ENCODE peak calls at places on chromosomes 12 and 14, in five cellular contexts. S is CD4-positive, alpha-beta T cell; P is cerebellar nuclear complex; T is fibroblast of the aortic adventitia; Y is GM23248. H is an unnamed sample.

GRCh38 chr12:42568952-42569916 is 20.3 kb downstream of the PRICKLE1 start:
- DNase-seq in S (no peak), P (no peak), T (peak; percentile 75), Y (peak; percentile 76), H (peak; percentile 61)

GRCh38 chr14:73125746-73126145 is 10.6 kb upstream of the PSEN1 start:
- DNase-seq in S (no peak), P (no peak), T (no peak), Y (no peak), H (no peak)

GRCh38 chr12:120474092-120474960 is 4.8 kb upstream of the SRSF9 start:
- DNase-seq in S (no peak), P (no peak), T (peak; percentile 46), Y (peak; percentile 92), H (peak; percentile 43)

GRCh38 chr14:74326369-74327152 is 21.7 kb upstream of the VRTN start:
- DNase-seq in S (no peak), P (no peak), T (no peak), Y (no peak), H (no peak)

GRCh38 chr12:4817813-4818212 is 91.9 kb upstream of the KCNA1 start:
- DNase-seq in S (no peak), P (no peak), T (no peak), Y (no peak), H (no peak)

GRCh38 chr12:67483871-67484554 is 164.5 kb upstream of the DYRK2 start:
- DNase-seq in S (no peak), P (no peak), T (no peak), Y (peak; percentile 15), H (no peak)

GRCh38 chr12:67885370-67886169 is 103.7 kb upstream of the IFNG-AS1 start:
- DNase-seq in S (no peak), P (no peak), T (peak; percentile 50), Y (peak; percentile 22), H (no peak)

GRCh38 chr12:25051583-25052190 is 102.8 kb upstream of the BCAT1 start:
- DNase-seq in S (peak; percentile 52), P (no peak), T (no peak), Y (no peak), H (peak; percentile 18)

GRCh38 chr14:39025810-39026627 is 77.0 kb downstream of the SEC23A start:
- DNase-seq in S (no peak), P (no peak), T (no peak), Y (peak; percentile 5), H (no peak)

GRCh38 chr12:77032406-77032805 is 33.0 kb downstream of the E2F7 start:
- DNase-seq in S (no peak), P (no peak), T (peak; percentile 16), Y (peak; percentile 79), H (no peak)

GRCh38 chr14:24092110-24092959 is 1.8 kb upstream of the PCK2 start:
- DNase-seq in S (no peak), P (no peak), T (peak; percentile 66), Y (peak; percentile 20), H (no peak)

GRCh38 chr14:35122696-35123387 is 490 bp downstream of the PRORP start:
- DNase-seq in S (no peak), P (no peak), T (peak; percentile 48), Y (peak; percentile 71), H (no peak)

GRCh38 chr14:34111505-34111904 is 160.6 kb upstream of the EGLN3 start:
- DNase-seq in S (no peak), P (no peak), T (no peak), Y (no peak), H (no peak)

GRCh38 chr12:117143008-117143532 is 43.9 kb upstream of the TESC start:
- DNase-seq in S (no peak), P (no peak), T (no peak), Y (no peak), H (no peak)

H was measured in K562.